ENCODE peak calls at places on chromosomes 6 and 20, in nine cellular contexts. U is breast epithelium, I is HCT116, E is HL-60, X is GM12878, F is HepG2, M is stomach, G is transverse colon, P is sigmoid colon. T is an unnamed sample.

GRCh38 chr20:23049201-23049932 is at the start of gene THBD:
- DNase-seq in U (no peak), I (no peak), E (no peak), X (no peak), F (no peak), M (peak), G (peak), P (peak), T (no peak)

GRCh38 chr20:43442310-43442880 is 15.3 kb upstream of the SRSF6 start:
- DNase-seq in U (no peak), I (no peak), E (no peak), X (no peak), F (peak), M (no peak), G (no peak), P (no peak), T (no peak)

GRCh38 chr6:73263570-73263909 is 544 bp upstream of the KHDC1 start:
- DNase-seq in U (no peak), I (no peak), E (no peak), X (no peak), F (no peak), M (no peak), G (no peak), P (no peak), T (no peak)

GRCh38 chr20:53522696-53523095 is 70.9 kb downstream of the ZNF217 start:
- DNase-seq in U (no peak), I (no peak), E (no peak), X (no peak), F (no peak), M (no peak), G (no peak), P (peak), T (no peak)

GRCh38 chr6:110063864-110064263 is 85.8 kb downstream of the GPR6 start:
- DNase-seq in U (no peak), I (no peak), E (no peak), X (no peak), F (no peak), M (no peak), G (no peak), P (no peak), T (peak)

GRCh38 chr6:1591243-1591642 is 18.5 kb upstream of the FOXC1 start:
- DNase-seq in U (peak), I (no peak), E (no peak), X (no peak), F (no peak), M (no peak), G (no peak), P (no peak), T (no peak)

GRCh38 chr6:6704423-6705060 is 116.0 kb downstream of the LY86 start:
- DNase-seq in U (no peak), I (no peak), E (no peak), X (no peak), F (no peak), M (no peak), G (no peak), P (no peak), T (no peak)

GRCh38 chr20:21395666-21396044 is 1.7 kb downstream of the NKX2-4 start:
- DNase-seq in U (no peak), I (no peak), E (no peak), X (no peak), F (no peak), M (no peak), G (no peak), P (no peak), T (no peak)

GRCh38 chr6:169075211-169075621 is 178.4 kb downstream of the THBS2 start:
- DNase-seq in U (peak), I (no peak), E (no peak), X (no peak), F (no peak), M (peak), G (peak), P (peak), T (no peak)

GRCh38 chr6:111624391-111625098 is 18.9 kb upstream of the TRAF3IP2 start:
- DNase-seq in U (no peak), I (no peak), E (no peak), X (no peak), F (no peak), M (no peak), G (no peak), P (no peak), T (no peak)

GRCh38 chr6:1792989-1793388 is 183.3 kb downstream of the FOXC1 start:
- DNase-seq in U (no peak), I (peak), E (no peak), X (no peak), F (peak), M (no peak), G (peak), P (no peak), T (no peak)

GRCh38 chr6:159934181-159934580 is 34.7 kb upstream of the IGF2R start:
- DNase-seq in U (no peak), I (no peak), E (no peak), X (no peak), F (no peak), M (no peak), G (no peak), P (no peak), T (no peak)

GRCh38 chr20:38393259-38393658 is 41.9 kb downstream of the SNHG17 start:
- DNase-seq in U (no peak), I (no peak), E (no peak), X (no peak), F (no peak), M (no peak), G (no peak), P (no peak), T (no peak)

GRCh38 chr20:13220857-13221297 is at the start of gene ISM1:
- DNase-seq in U (peak), I (no peak), E (no peak), X (no peak), F (no peak), M (no peak), G (no peak), P (no peak), T (no peak)

GRCh38 chr6:166419268-166419667 is 36.5 kb upstream of the MPC1 start:
- DNase-seq in U (no peak), I (no peak), E (peak), X (peak), F (no peak), M (no peak), G (peak), P (no peak), T (no peak)

GRCh38 chr6:115544765-115545409 is 515.8 kb downstream of the FRK start:
- DNase-seq in U (no peak), I (no peak), E (no peak), X (no peak), F (no peak), M (no peak), G (no peak), P (peak), T (no peak)

GRCh38 chr6:4603856-4604369 is 172.3 kb upstream of the CDYL start:
- DNase-seq in U (no peak), I (no peak), E (no peak), X (no peak), F (no peak), M (no peak), G (no peak), P (no peak), T (no peak)

GRCh38 chr6:44043479-44044153 is 83.6 kb downstream of the MRPL14 start:
- DNase-seq in U (no peak), I (no peak), E (no peak), X (no peak), F (no peak), M (no peak), G (no peak), P (no peak), T (no peak)

GRCh38 chr20:31593221-31594001 is 11.7 kb upstream of the ID1 start:
- DNase-seq in U (peak), I (peak), E (no peak), X (no peak), F (peak), M (peak), G (peak), P (no peak), T (no peak)

GRCh38 chr6:148521158-148521557 is 178.5 kb downstream of the SASH1 start:
- DNase-seq in U (no peak), I (no peak), E (no peak), X (no peak), F (no peak), M (no peak), G (no peak), P (no peak), T (no peak)

GRCh38 chr20:2379511-2380229 is 1.0 kb upstream of the TGM6 start:
- DNase-seq in U (no peak), I (no peak), E (no peak), X (no peak), F (no peak), M (no peak), G (no peak), P (no peak), T (peak)

GRCh38 chr6:56511591-56511990 is 131.1 kb downstream of the DST start:
- DNase-seq in U (no peak), I (no peak), E (no peak), X (no peak), F (no peak), M (no peak), G (no peak), P (no peak), T (no peak)

GRCh38 chr6:56510984-56511531 is 131.6 kb downstream of the DST start:
- DNase-seq in U (no peak), I (no peak), E (no peak), X (no peak), F (peak), M (no peak), G (peak), P (no peak), T (no peak)

GRCh38 chr6:56507517-56507916 is 135.2 kb downstream of the DST start:
- DNase-seq in U (no peak), I (no peak), E (no peak), X (no peak), F (no peak), M (no peak), G (no peak), P (no peak), T (no peak)

GRCh38 chr6:56505861-56506260 is 136.8 kb downstream of the DST start:
- DNase-seq in U (no peak), I (no peak), E (no peak), X (no peak), F (no peak), M (no peak), G (no peak), P (no peak), T (no peak)

GRCh38 chr6:56509031-56509430 is 133.7 kb downstream of the DST start:
- DNase-seq in U (no peak), I (no peak), E (no peak), X (no peak), F (no peak), M (no peak), G (no peak), P (no peak), T (no peak)
- H3K4me3 ChIP-seq in U (no peak), I (no peak), E (no peak), X (no peak), F (no peak), M (no peak), G (no peak), P (no peak), T (no peak)

GRCh38 chr6:29730575-29731126 is 7.4 kb downstream of the HLA-F start:
- DNase-seq in U (no peak), I (no peak), E (no peak), X (no peak), F (no peak), M (no peak), G (no peak), P (no peak), T (no peak)
- TF ChIP-seq POLR2AphosphoS5 in U (no peak), I (no peak), E (no peak), X (peak), F (no peak), M (no peak), G (no peak), P (no peak), T (no peak)

DNA sequence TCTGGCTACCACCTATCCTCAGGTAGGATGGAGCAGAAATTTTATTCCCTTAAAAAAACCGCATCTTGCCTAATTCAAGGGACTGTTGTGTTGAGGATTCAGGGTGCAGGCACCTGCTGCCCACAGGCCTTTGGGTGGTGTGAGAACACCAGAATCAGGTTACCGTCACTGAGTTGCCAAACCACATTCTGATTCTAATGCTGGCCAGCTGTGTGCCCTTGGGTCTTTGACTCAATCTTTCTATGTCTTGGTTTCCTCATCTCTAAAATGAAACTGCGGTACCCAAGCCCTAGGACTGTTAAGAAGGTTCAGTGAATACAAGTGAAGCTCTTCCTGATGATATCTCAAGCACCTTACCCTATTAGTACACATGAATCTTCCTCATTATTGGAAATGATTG is 827.3 kb downstream of the DHX35 start:
- DNase-seq in U (no peak), I (no peak), E (no peak), X (no peak), F (no peak), M (no peak), G (no peak), P (no peak), T (no peak)
- H3K27ac ChIP-seq in U (no peak), I (no peak), E (no peak), X (no peak), F (no peak), M (no peak), G (no peak), P (no peak), T (no peak)

DNA sequence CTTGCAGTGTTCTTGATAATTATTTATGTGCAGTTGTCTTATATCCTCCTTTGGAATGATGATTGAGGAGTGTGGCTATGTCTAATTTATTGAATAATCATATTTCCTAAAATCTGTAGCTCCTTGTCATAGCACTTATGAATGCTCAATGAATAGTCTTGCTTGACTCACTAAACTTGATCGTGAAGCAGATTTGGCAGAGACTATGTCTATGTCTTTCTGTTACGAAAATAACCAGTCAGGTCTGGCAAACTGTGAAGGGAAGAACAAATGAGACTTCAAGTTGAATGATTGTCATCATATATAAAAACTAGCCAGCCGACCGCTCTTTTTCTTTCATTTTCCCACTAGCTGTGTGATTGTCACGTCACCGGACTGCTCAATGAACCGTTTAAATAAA is 1303.9 kb upstream of the GJE1 start:
- DNase-seq in U (no peak), I (no peak), E (no peak), X (no peak), F (no peak), M (no peak), G (no peak), P (no peak), T (no peak)
- H3K4me3 ChIP-seq in U (peak), I (no peak), E (no peak), X (no peak), F (no peak), M (no peak), G (no peak), P (no peak), T (no peak)

GRCh38 chr6:20306491-20306890 is 94.2 kb upstream of the MBOAT1 start:
- DNase-seq in U (no peak), I (no peak), E (no peak), X (no peak), F (no peak), M (no peak), G (no peak), P (no peak), T (no peak)

GRCh38 chr6:20302168-20302567 is 89.9 kb upstream of the MBOAT1 start:
- DNase-seq in U (no peak), I (no peak), E (no peak), X (no peak), F (no peak), M (no peak), G (no peak), P (no peak), T (no peak)

GRCh38 chr6:20301256-20301655 is 89.0 kb upstream of the MBOAT1 start:
- DNase-seq in U (no peak), I (no peak), E (no peak), X (no peak), F (no peak), M (no peak), G (no peak), P (no peak), T (no peak)

DNA sequence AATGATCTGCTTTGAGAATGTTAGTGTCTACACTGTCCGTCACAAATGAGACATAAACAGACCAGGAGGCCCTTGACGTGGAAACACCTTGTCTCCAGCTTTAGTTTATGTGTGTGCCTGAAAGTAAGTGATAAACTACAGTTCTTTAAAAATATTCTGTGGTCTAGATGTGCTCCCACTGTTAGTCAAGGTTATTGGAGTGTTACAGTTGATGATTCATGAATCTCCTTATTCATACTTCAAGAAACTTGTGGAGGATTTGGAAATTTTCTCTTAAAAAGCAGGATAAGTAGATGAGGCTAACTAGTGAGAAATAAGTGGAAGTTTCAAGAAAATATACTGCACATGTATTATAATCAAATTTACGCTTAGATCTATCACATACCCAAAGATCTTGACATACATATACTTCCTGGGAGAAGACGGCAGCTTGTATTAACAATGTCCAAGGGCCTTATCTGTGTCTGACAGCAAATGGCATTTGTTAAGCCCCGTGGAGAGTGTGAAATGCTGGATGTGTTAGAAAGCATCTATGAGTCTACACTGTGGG is 90.5 kb upstream of the MBOAT1 start:
- DNase-seq in U (no peak), I (no peak), E (no peak), X (no peak), F (no peak), M (no peak), G (no peak), P (no peak), T (no peak)
- TF ChIP-seq POLR2AphosphoS5 in U (no peak), I (no peak), E (no peak), X (no peak), F (no peak), M (no peak), G (no peak), P (no peak), T (no peak)

GRCh38 chr20:59994697-59995122 is 36.5 kb downstream of the CDH26 start:
- DNase-seq in U (peak), I (peak), E (no peak), X (no peak), F (no peak), M (peak), G (peak), P (no peak), T (no peak)
- H3K27ac ChIP-seq in U (peak), I (no peak), E (peak), X (no peak), F (no peak), M (peak), G (no peak), P (no peak), T (no peak)

T was measured in SK-N-MC.